ENCODE peak calls at places on chromosomes 4 and X, in six cellular contexts. N is neural progenitor cell, C is astrocyte of the spinal cord, G is breast epithelium, Q is colonic mucosa, H is upper lobe of right lung. W is an unnamed sample.

GRCh38 chrX:73214366-73215094 is at the start of gene NAP1L2:
- DNase-seq in Q (peak; percentile 28), C (peak; percentile 5), G (no peak), H (peak; percentile 62), N (peak; percentile 61), W (peak; percentile 16)

GRCh38 chr4:106019771-106020170 is 124.5 kb downstream of the NPNT start:
- DNase-seq in C (peak; percentile 8), G (no peak), H (no peak), N (no peak), Q (no peak), W (peak; percentile 67)

GRCh38 chr4:118280501-118281218 is 72.1 kb downstream of the PRSS12 start:
- DNase-seq in G (no peak), N (peak; percentile 70), Q (peak; percentile 68), H (no peak), C (peak; percentile 82), W (peak; percentile 81)

GRCh38 chr4:185718578-185719492 is 93.2 kb downstream of the SORBS2 start:
- DNase-seq in H (no peak), N (no peak), Q (no peak), C (no peak), G (no peak), W (no peak)

GRCh38 chr4:84366111-84366510 is 133.0 kb downstream of the NKX6-1 start:
- DNase-seq in Q (no peak), G (no peak), H (no peak), N (no peak), C (no peak), W (no peak)

GRCh38 chr4:56874166-56874565 is 33.5 kb upstream of the REST start:
- DNase-seq in C (no peak), Q (peak; percentile 77), N (peak; percentile 39), G (no peak), H (no peak), W (no peak)

GRCh38 chr4:11286533-11286932 is 142.2 kb downstream of the HS3ST1 start:
- DNase-seq in H (no peak), C (no peak), N (no peak), Q (no peak), G (no peak), W (no peak)

GRCh38 chr4:113575391-113575790 is 186.1 kb downstream of the CAMK2D start:
- DNase-seq in H (no peak), G (no peak), Q (no peak), N (no peak), C (peak; percentile 82), W (peak; percentile 65)

GRCh38 chr4:8394125-8394524 is 46.4 kb downstream of the ACOX3 start:
- DNase-seq in Q (peak; percentile 52), G (no peak), C (peak; percentile 68), N (peak; percentile 54), H (no peak), W (peak; percentile 73)

GRCh38 chr4:128332086-128332485 is 44.5 kb upstream of the PGRMC2 start:
- DNase-seq in G (no peak), Q (no peak), H (no peak), N (no peak), C (no peak), W (no peak)

GRCh38 chr4:182862921-182863320 is 54.3 kb downstream of the DCTD start:
- DNase-seq in N (no peak), C (no peak), Q (peak; percentile 19), G (no peak), H (peak; percentile 89), W (no peak)

GRCh38 chr4:168631241-168632151 is 134.6 kb downstream of the PALLD start:
- DNase-seq in G (peak; percentile 65), H (peak; percentile 85), Q (peak; percentile 70), C (peak; percentile 90), N (peak; percentile 94), W (peak; percentile 38)

GRCh38 chr4:3276961-3277360 is 15.9 kb upstream of the RGS12 start:
- DNase-seq in G (peak; percentile 9), H (no peak), Q (no peak), N (no peak), C (peak; percentile 71), W (peak; percentile 7)

GRCh38 chr4:125388653-125389052 is 73.9 kb downstream of the FAT4 start:
- DNase-seq in N (no peak), G (no peak), C (peak; percentile 72), Q (no peak), H (no peak), W (peak; percentile 79)

GRCh38 chr4:94516067-94516466 is 64.3 kb downstream of the PDLIM5 start:
- DNase-seq in H (no peak), G (no peak), Q (no peak), N (no peak), C (peak; percentile 89), W (peak; percentile 78)

GRCh38 chr4:76836860-76837564 is 60.9 kb downstream of the SOWAHB start:
- DNase-seq in G (no peak), C (no peak), H (no peak), Q (no peak), N (no peak), W (peak; percentile 7)

GRCh38 chr4:72468904-72469502 is 100.0 kb downstream of the ADAMTS3 start:
- DNase-seq in H (no peak), N (peak; percentile 61), C (peak; percentile 46), G (no peak), Q (no peak), W (peak; percentile 51)

GRCh38 chr4:101475246-101475645 is 127.9 kb upstream of the PPP3CA start:
- DNase-seq in N (no peak), C (no peak), G (no peak), Q (no peak), H (no peak), W (no peak)

GRCh38 chr4:168384437-168385141 is 66.0 kb upstream of the DDX60 start:
- DNase-seq in G (no peak), N (no peak), H (no peak), C (no peak), Q (peak; percentile 59), W (peak; percentile 11)

DNA sequence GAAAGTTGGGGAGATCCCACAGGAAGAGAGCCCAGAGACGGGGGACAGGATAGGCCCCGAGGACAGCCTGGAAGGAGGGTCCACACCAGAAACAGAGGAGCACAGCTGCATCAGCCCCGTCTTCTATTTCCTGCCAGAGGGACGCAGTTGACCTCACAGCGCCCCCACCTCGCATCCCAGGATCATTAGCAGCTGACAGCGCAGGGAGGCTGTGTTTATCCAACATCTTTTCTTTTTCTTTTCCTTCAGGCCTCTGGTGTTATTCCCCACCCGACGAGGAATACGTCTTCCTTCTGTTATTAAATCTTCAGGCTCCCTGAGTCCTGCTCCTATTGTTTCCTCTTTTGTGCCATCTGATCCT is 75.4 kb downstream of the DCHS2 start:
- DNase-seq in Q (peak; percentile 24), C (no peak), N (peak; percentile 68), H (no peak), G (no peak), W (no peak)
- TF ChIP-seq CTCF in Q (no peak), C (no peak), N (peak; percentile 48), H (no peak), G (no peak), W (no peak)

DNA sequence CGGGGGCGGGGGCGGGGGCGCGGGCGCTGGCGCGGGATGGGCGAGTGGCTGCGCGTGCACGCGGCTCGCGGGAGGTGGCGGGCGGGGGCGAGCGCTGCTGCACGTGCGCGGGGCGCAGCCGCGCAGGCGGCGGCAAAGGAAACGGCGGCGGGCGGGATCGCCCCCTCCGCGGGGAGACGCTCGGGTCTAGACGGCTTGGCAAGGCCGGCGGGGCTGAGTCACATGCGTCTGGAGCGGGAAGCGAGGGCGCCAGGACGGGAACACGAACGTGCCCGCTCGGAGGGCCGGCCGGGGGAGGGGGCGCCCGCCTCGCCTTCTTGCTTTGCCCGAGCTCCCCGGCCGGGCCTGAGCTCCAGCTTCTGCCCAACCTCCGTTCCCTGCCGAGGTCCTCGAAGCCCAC is 4.3 kb upstream of the HAUS7 start:
- DNase-seq in G (peak; percentile 60), N (peak; percentile 68), Q (peak; percentile 38), C (peak; percentile 63), H (peak; percentile 80), W (peak; percentile 51)
- H3K4me3 ChIP-seq in G (peak overlapping the region; percentile 35), N (no peak overlapping the region), Q (peak overlapping the region; percentile 9), C (no peak overlapping the region), H (peak overlapping the region; percentile 19), W (no peak overlapping the region)

GRCh38 chrX:34638116-34638515 is 19.0 kb downstream of the TMEM47 start:
- DNase-seq in N (peak; percentile 51), H (no peak), Q (no peak), C (peak; percentile 52), G (no peak), W (peak; percentile 64)
- TF ChIP-seq CTCF in N (peak; percentile 72), H (peak; percentile 40), Q (peak; percentile 34), C (peak; percentile 32), G (no peak), W (peak; percentile 46)

GRCh38 chr4:173526034-173526482 is 4.0 kb downstream of the HAND2 start:
- DNase-seq in N (peak; percentile 43), C (no peak), H (no peak), G (no peak), Q (no peak), W (peak; percentile 64)

GRCh38 chr4:173526724-173527102 is 3.3 kb downstream of the HAND2 start:
- DNase-seq in H (no peak), G (no peak), C (no peak), Q (no peak), N (no peak), W (no peak)

GRCh38 chr4:173524218-173525117 is 5.6 kb downstream of the HAND2 start:
- DNase-seq in Q (no peak), H (no peak), N (no peak), C (no peak), G (no peak), W (no peak)

GRCh38 chr4:173527103-173527876 is 2.7 kb downstream of the HAND2 start:
- DNase-seq in N (peak; percentile 72), Q (no peak), C (no peak), G (no peak), H (no peak), W (peak; percentile 62)

GRCh38 chr4:173525118-173526033 is 4.7 kb downstream of the HAND2 start:
- DNase-seq in N (peak; percentile 64), H (no peak), G (no peak), Q (no peak), C (no peak), W (peak; percentile 70)
- H3K4me3 ChIP-seq in N (no peak overlapping the region), H (no peak overlapping the region), G (peak overlapping the region; percentile 55), Q (peak overlapping the region; percentile 28), C (no peak overlapping the region), W (peak overlapping the region; percentile 92)

GRCh38 chr4:36374836-36375511 is 93.6 kb downstream of the DTHD1 start:
- DNase-seq in N (no peak), Q (no peak), G (no peak), C (no peak), H (no peak), W (no peak)
- TF ChIP-seq CTCF in N (no peak), Q (no peak), G (no peak), C (no peak), H (no peak), W (no peak)

GRCh38 chr4:104591505-104591904 is 96.8 kb upstream of the CXXC4 start:
- DNase-seq in Q (no peak), G (peak; percentile 55), H (no peak), C (no peak), N (peak; percentile 78), W (no peak)
- H3K4me3 ChIP-seq in Q (no peak overlapping the region), G (no peak overlapping the region), H (no peak overlapping the region), C (no peak overlapping the region), N (no peak overlapping the region), W (no peak overlapping the region)